ENCODE peak calls at places on chromosomes 11 and 22, in eight cellular contexts. C is transverse colon, V is lower lobe of right lung, O is fibroblast of lung, Q is mesendoderm, W is Peyer's patch, N is right atrium auricular region, F is stomach. S is an unnamed sample. For H3K4me1, the result is how much of the 10 kb centered on the place peaks cover.

GRCh38 chr22:23503736-23504440 is 76.2 kb downstream of the IGLL1 start:
- DNase-seq in N (no peak), F (no peak), C (no peak), W (no peak), V (peak), O (no peak), Q (no peak), S (no peak)

GRCh38 chr22:49960967-49961600 is 512 bp downstream of the PIM3 start:
- DNase-seq in C (peak), V (peak), O (no peak), Q (peak), F (peak), N (no peak), W (peak), S (no peak)

GRCh38 chr11:33452806-33453205 is 195.6 kb downstream of the HIPK3 start:
- DNase-seq in C (no peak), F (no peak), O (peak), N (no peak), Q (no peak), V (no peak), W (no peak), S (no peak)

GRCh38 chr22:45645526-45646414 is 25.9 kb upstream of the ATXN10 start:
- DNase-seq in F (peak), W (peak), N (peak), O (peak), Q (peak), C (peak), V (peak), S (peak)

GRCh38 chr11:117437041-117437790 is 109.6 kb downstream of the CEP164 start:
- DNase-seq in C (no peak), N (no peak), W (no peak), F (no peak), O (no peak), Q (no peak), V (no peak), S (no peak)

GRCh38 chr11:66172146-66172545 is 96.3 kb upstream of the RAB1B start:
- DNase-seq in W (no peak), N (no peak), V (no peak), C (no peak), F (no peak), Q (no peak), O (peak), S (peak)

GRCh38 chr11:18865951-18866350 is 73.3 kb downstream of the MRGPRX1 start:
- DNase-seq in V (no peak), N (no peak), C (no peak), F (no peak), O (no peak), W (no peak), Q (peak), S (no peak)

GRCh38 chr11:72591785-72592490 is 82.3 kb downstream of the PDE2A start:
- DNase-seq in N (no peak), O (no peak), W (peak), V (no peak), F (no peak), Q (no peak), C (no peak), S (no peak)

GRCh38 chr22:22720201-22720723 is 75.8 kb downstream of the GGTLC2 start:
- DNase-seq in F (no peak), W (peak), Q (peak), V (no peak), N (no peak), C (peak), O (peak), S (peak)

GRCh38 chr11:118635237-118635591 is 27.8 kb downstream of the PHLDB1 start:
- DNase-seq in C (no peak), N (no peak), F (no peak), W (no peak), O (no peak), V (no peak), Q (no peak), S (no peak)
- H3K4me3 ChIP-seq in C (peak), N (no peak), F (peak), W (peak), O (no peak), V (peak), Q (peak), S (no peak)

GRCh38 chr11:31803813-31804438 is 7.2 kb downstream of the PAX6 start:
- DNase-seq in F (no peak), V (no peak), Q (peak), O (no peak), W (no peak), N (no peak), C (no peak), S (no peak)

GRCh38 chr11:31802609-31802989 is 8.5 kb downstream of the PAX6 start:
- DNase-seq in V (no peak), Q (peak), F (no peak), N (no peak), O (no peak), W (no peak), C (no peak), S (no peak)

GRCh38 chr11:31804439-31805036 is 6.6 kb downstream of the PAX6 start:
- DNase-seq in N (peak), F (no peak), Q (peak), W (no peak), V (no peak), C (no peak), O (no peak), S (no peak)

GRCh38 chr11:31802000-31802551 is 9.0 kb downstream of the PAX6 start:
- DNase-seq in Q (no peak), C (no peak), W (no peak), N (no peak), F (no peak), V (no peak), O (no peak), S (no peak)

DNA sequence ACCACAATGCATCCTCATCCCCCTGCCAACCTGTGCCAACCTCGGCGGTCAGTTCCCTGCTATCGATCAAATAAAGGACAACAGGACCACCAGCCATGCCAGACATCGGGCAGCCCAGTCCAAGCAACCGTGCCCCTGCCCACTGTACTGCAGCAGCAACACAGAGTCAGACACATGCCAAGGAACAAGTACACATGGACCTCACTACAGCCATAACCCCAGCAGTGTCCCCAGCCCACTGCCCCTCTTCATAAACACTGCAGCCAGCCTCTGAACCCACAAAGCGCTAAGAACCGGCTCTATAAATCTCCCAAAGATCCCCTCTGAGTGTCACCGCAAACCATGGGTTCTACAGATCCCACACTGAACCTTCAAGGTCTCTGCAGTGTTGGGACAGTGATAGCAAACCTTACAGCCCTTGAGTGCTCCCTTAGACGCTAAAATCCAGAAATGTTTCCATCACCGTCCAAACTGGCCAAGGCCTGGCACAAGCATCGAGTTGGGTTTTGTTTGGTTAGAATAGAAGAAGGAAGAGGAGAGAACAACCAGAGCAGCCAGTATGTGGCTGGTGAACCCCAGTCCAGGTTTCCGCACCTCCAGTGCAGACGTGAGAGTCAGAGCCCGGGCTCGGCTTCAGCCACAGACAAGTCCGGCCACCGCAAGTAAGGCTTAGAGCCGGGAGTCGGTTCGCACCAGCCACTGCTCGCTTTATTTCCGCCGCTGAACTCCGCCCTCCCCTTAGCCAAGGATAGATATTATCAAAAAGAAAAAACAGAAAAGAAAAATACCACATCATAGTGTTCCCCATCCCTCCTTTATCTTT is 7.9 kb downstream of the PAX6 start:
- DNase-seq in Q (peak), W (no peak), F (no peak), O (no peak), N (peak), V (no peak), C (no peak), S (no peak)
- H3K27ac ChIP-seq in Q (no peak), W (no peak), F (no peak), O (no peak), N (no peak), V (no peak), C (no peak), S (no peak)

GRCh38 chr11:75516140-75516539 is 9.6 kb downstream of the GDPD5 start:
- DNase-seq in F (no peak), C (no peak), Q (no peak), W (no peak), O (no peak), N (no peak), V (no peak), S (no peak)
- H3K4me1 ChIP-seq in F (under half), C (under half), Q (under half), W (under half), O (under half), N (under half), V (under half), S (under half)

DNA sequence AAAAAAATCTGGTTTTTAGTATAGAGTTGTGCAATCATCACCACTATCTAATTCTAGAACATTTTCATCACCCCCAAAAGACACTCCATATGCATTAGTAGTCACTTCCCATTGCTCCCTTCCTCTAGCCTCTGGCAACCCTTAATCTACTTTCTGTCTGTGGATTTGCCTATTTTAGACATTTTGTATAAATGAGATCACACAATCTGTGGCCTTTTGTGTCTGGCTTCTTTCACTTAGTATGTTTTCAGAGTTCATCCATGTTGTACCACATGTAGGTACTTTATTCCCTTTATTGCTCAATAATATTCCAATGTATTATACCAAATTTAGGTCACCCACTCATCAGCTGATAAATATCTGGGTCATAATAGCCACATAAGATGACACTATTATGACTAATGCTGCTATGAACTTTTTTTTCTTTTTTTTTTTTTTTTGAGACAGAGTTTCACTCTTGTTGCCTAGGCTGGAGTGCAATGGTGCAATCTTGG is 67.5 kb upstream of the SCUBE2 start:
- DNase-seq in N (no peak), O (peak), C (no peak), V (no peak), W (no peak), Q (no peak), F (no peak), S (no peak)
- H3K4me3 ChIP-seq in N (no peak), O (no peak), C (no peak), V (no peak), W (no peak), Q (no peak), F (no peak), S (no peak)

DNA sequence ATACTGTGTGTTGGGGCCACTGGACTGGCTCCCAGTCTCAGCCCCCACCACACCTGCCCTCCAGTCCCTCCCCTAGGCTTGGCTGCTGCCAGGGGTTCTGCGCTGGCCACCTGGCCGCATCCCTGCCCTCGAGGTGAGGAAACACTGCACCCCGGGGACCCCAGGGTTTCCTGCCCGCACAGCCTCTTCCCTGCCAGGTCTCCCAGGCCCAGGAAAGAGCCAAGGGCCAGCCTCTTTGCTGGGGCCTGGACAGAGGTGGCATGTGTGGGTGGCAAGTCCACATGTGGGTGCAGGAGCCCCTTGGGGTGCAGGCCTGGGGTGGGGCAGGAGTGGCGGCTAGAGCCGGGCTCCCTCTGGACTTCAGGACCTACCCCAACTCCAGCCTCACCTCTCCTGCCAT is 2.5 kb downstream of the EPS8L2 start:
- DNase-seq in W (no peak), V (no peak), Q (no peak), N (no peak), F (no peak), O (no peak), C (no peak), S (no peak)
- H3K27ac ChIP-seq in W (peak), V (peak), Q (no peak), N (no peak), F (peak), O (no peak), C (peak), S (no peak)

GRCh38 chr22:39449708-39450107 is 7.1 kb upstream of the MGAT3 start:
- DNase-seq in V (no peak), W (peak), Q (no peak), N (no peak), F (no peak), C (no peak), O (no peak), S (no peak)
- H3K4me1 ChIP-seq in V (under half), W (under half), Q (under half), N (under half), F (under half), C (under half), O (under half), S (under half)

GRCh38 chr11:119018074-119018938 is at the start of the genes RPS25 and TRAPPC4:
- DNase-seq in V (peak), Q (peak), F (peak), O (peak), N (peak), C (peak), W (peak), S (peak)

GRCh38 chr11:119015054-119015611 is 3.0 kb downstream of the RPS25 start:
- DNase-seq in F (no peak), V (no peak), O (no peak), W (no peak), C (no peak), Q (no peak), N (no peak), S (no peak)

GRCh38 chr11:119019996-119020395 is 1.4 kb downstream of the TRAPPC4 start:
- DNase-seq in N (no peak), O (no peak), V (no peak), W (no peak), F (no peak), C (no peak), Q (no peak), S (no peak)

GRCh38 chr11:119014209-119014924 is 3.8 kb downstream of the RPS25 start:
- DNase-seq in O (no peak), V (no peak), Q (no peak), C (no peak), W (no peak), N (no peak), F (no peak), S (no peak)

GRCh38 chr11:119016216-119017009 is 1.7 kb downstream of the RPS25 start:
- DNase-seq in O (no peak), N (no peak), C (no peak), F (no peak), W (no peak), Q (no peak), V (no peak), S (no peak)
- H3K4me3 ChIP-seq in O (peak), N (no peak), C (no peak), F (peak), W (peak), Q (no peak), V (peak), S (no peak)

DNA sequence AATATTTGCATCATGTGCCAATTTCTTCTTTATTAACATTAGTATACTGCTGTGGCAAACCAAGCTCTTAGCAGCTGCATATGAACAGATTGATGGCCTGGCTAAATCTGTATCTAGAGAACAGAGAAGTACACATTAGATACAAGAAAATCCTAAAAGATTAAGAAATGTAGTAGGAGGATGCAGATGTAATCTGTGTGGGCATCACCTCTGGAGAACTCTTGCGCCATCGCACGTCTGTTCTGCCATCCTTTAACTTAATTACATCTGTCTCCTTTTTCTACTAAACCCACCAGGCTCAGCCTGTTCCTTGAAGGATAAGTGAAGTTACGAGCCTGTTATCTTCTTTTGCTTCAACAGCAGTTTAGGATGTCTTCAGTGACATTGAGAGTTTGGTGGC is 196.4 kb upstream of the PITPNB start:
- DNase-seq in V (no peak), W (no peak), C (no peak), Q (no peak), O (no peak), F (no peak), N (no peak), S (no peak)
- H3K27ac ChIP-seq in V (no peak), W (no peak), C (no peak), Q (no peak), O (no peak), F (no peak), N (no peak), S (peak)

GRCh38 chr11:108933630-108934029 is 268.8 kb downstream of the DDX10 start:
- DNase-seq in W (no peak), V (no peak), F (no peak), C (no peak), O (no peak), N (no peak), Q (no peak), S (no peak)

GRCh38 chr11:108934696-108935095 is 269.8 kb downstream of the DDX10 start:
- DNase-seq in Q (no peak), N (no peak), C (no peak), O (no peak), F (no peak), W (no peak), V (no peak), S (no peak)

GRCh38 chr11:108929241-108929640 is 264.4 kb downstream of the DDX10 start:
- DNase-seq in F (no peak), V (no peak), Q (no peak), C (no peak), N (no peak), O (peak), W (no peak), S (peak)

GRCh38 chr11:108927791-108928545 is 263.1 kb downstream of the DDX10 start:
- DNase-seq in Q (peak), O (no peak), F (no peak), W (no peak), C (no peak), N (no peak), V (no peak), S (no peak)

DNA sequence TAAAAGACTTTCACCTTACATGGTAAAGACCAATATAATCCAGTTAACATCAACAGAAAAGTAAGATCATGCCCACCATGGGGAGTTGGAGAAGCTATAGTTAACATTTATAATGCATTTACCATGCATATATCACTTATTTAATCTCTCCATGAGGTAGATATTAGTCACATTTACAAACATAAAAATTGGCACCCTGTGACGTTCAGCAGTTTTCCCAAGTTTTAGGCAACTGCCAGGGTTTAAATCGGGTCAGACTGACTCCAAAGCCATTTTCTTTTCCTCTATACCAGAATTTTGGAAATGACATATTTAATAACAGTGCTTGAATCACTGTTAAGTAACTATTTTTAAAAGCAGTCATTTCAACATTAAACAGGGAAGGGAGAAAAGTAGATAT is 266.3 kb downstream of the DDX10 start:
- DNase-seq in W (no peak), F (no peak), O (peak), Q (no peak), N (no peak), V (no peak), C (no peak), S (no peak)
- H3K4me1 ChIP-seq in W (under half), F (under half), O (under half), Q (under half), N (under half), V (under half), C (under half), S (under half)